ENCODE peak calls at places on chromosomes 6 and 20, in five cellular contexts. N is lung, F is aorta, Z is tibial artery, H is left ventricle myocardium inferior. O is an unnamed sample.

GRCh38 chr6:41636803-41637178 is 1.5 kb upstream of the MDFI start:
- DNase-seq in N (no peak), F (peak; percentile 83), H (no peak), Z (no peak), O (no peak)

GRCh38 chr6:34284563-34285545 is 36.0 kb upstream of the SMIM29 start:
- DNase-seq in N (peak; percentile 48), Z (peak; percentile 77), H (peak; percentile 70), F (no peak), O (no peak)

GRCh38 chr20:21262812-21263211 is 40.3 kb upstream of the XRN2 start:
- DNase-seq in Z (no peak), F (no peak), H (no peak), N (no peak), O (no peak)

GRCh38 chr6:113392551-113393055 is 464.5 kb upstream of the MARCKS start:
- DNase-seq in H (no peak), N (no peak), F (no peak), Z (no peak), O (no peak)

GRCh38 chr6:29946380-29946779 is 4.0 kb downstream of the HLA-A start:
- DNase-seq in N (no peak), H (no peak), F (no peak), Z (no peak), O (no peak)

GRCh38 chr6:153727910-153728309 is 311.1 kb upstream of the OPRM1 start:
- DNase-seq in N (no peak), F (no peak), H (no peak), Z (no peak), O (no peak)

GRCh38 chr20:55579802-55580201 is 425.5 kb downstream of the CBLN4 start:
- DNase-seq in H (no peak), F (no peak), N (no peak), Z (no peak), O (no peak)

GRCh38 chr6:138817799-138818198 is 21.9 kb downstream of the ECT2L start:
- DNase-seq in N (peak; percentile 92), Z (no peak), F (no peak), H (no peak), O (no peak)

GRCh38 chr6:121436966-121437756 is 1.7 kb downstream of the GJA1 start:
- DNase-seq in Z (peak; percentile 74), H (peak; percentile 46), N (peak; percentile 44), F (peak; percentile 85), O (peak; percentile 61)

GRCh38 chr20:17641520-17641964 is 40.5 kb downstream of the RRBP1 start:
- DNase-seq in F (no peak), H (peak; percentile 16), Z (no peak), N (no peak), O (no peak)

GRCh38 chr20:44006126-44006525 is 91.5 kb downstream of the TOX2 start:
- DNase-seq in Z (no peak), N (no peak), F (no peak), H (no peak), O (no peak)

GRCh38 chr20:13029687-13030510 is 21.1 kb downstream of the SPTLC3 start:
- DNase-seq in N (peak; percentile 41), F (peak; percentile 59), H (no peak), Z (no peak), O (peak; percentile 92)

GRCh38 chr6:132011582-132011981 is 60.4 kb upstream of the CCN2 start:
- DNase-seq in N (no peak), H (no peak), Z (no peak), F (no peak), O (no peak)

GRCh38 chr6:28643017-28643740 is 117.5 kb downstream of the GPX5 start:
- DNase-seq in N (no peak), Z (no peak), H (no peak), F (no peak), O (peak; percentile 72)

GRCh38 chr6:13561624-13562267 is 12.7 kb upstream of the SIRT5 start:
- DNase-seq in Z (no peak), N (no peak), H (no peak), F (no peak), O (no peak)

GRCh38 chr6:18328549-18328922 is 58.6 kb upstream of the RNF144B start:
- DNase-seq in H (no peak), F (no peak), Z (no peak), N (no peak), O (no peak)

GRCh38 chr20:59253779-59254319 is 46.6 kb upstream of the EDN3 start:
- DNase-seq in N (no peak), H (no peak), F (no peak), Z (no peak), O (no peak)

GRCh38 chr6:17042422-17043147 is 59.3 kb upstream of the STMND1 start:
- DNase-seq in N (no peak), H (no peak), Z (no peak), F (no peak), O (peak; percentile 84)

GRCh38 chr6:75438186-75438880 is 55.3 kb downstream of the FILIP1 start:
- DNase-seq in H (no peak), F (no peak), N (no peak), Z (no peak), O (no peak)

GRCh38 chr20:1809611-1810510 is 85.3 kb upstream of the SIRPA start:
- DNase-seq in H (no peak), Z (peak; percentile 45), F (no peak), N (no peak), O (peak; percentile 67)

GRCh38 chr20:13256606-13257005 is 35.5 kb downstream of the ISM1 start:
- DNase-seq in Z (no peak), N (no peak), H (no peak), F (no peak), O (no peak)

GRCh38 chr6:151059612-151060095 is 180.1 kb upstream of the AKAP12 start:
- DNase-seq in F (no peak), Z (peak; percentile 35), N (no peak), H (no peak), O (no peak)

GRCh38 chr20:62487564-62488086 is 11.8 kb upstream of the GATA5 start:
- DNase-seq in Z (no peak), H (no peak), F (no peak), N (no peak), O (no peak)

GRCh38 chr20:62486431-62486954 is 10.7 kb upstream of the GATA5 start:
- DNase-seq in F (no peak), N (no peak), H (no peak), Z (no peak), O (no peak)

GRCh38 chr20:62488470-62488869 is 12.7 kb upstream of the GATA5 start:
- DNase-seq in N (no peak), F (no peak), Z (no peak), H (no peak), O (no peak)

GRCh38 chr20:62485701-62486089 is 9.9 kb upstream of the GATA5 start:
- DNase-seq in Z (no peak), H (no peak), F (no peak), N (no peak), O (no peak)

DNA sequence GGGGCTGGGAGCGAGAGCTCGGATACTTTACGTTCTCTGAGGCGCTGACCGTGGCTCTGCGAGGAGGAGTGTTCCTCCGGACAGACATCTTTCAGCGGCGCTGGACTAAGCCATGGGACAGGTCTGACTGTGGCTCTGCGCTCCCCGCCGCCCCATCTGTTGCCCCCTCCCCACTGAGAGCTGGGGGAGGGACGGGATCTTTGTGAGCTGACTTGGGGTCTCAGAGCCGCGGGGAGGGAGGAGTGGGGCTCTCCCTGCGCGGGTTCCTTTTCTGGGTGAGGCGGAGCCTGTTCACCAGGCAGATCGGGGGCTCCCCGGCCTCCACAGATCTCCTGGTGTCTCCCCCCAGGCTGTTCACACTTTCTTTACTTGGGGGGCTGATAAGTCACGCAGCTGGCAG is 11.3 kb upstream of the GATA5 start:
- DNase-seq in F (no peak), H (no peak), N (no peak), Z (no peak), O (no peak)
- H3K27me3 ChIP-seq in F (no peaks in the 10 kb centered on the region), H (peaks cover 79% of the 10 kb centered on the region), N (no peaks in the 10 kb centered on the region), Z (peaks cover 96% of the 10 kb centered on the region), O (peaks cover 68% of the 10 kb centered on the region)

GRCh38 chr6:157196391-157196790 is 126.9 kb downstream of the TMEM242 start:
- DNase-seq in Z (no peak), F (no peak), H (no peak), N (no peak), O (no peak)

GRCh38 chr6:157200117-157200516 is 123.2 kb downstream of the TMEM242 start:
- DNase-seq in Z (no peak), N (no peak), F (no peak), H (no peak), O (no peak)

GRCh38 chr6:157200611-157201010 is 122.7 kb downstream of the TMEM242 start:
- DNase-seq in H (no peak), N (no peak), Z (no peak), F (no peak), O (no peak)

GRCh38 chr6:157201083-157201482 is 122.2 kb downstream of the TMEM242 start:
- DNase-seq in N (no peak), F (no peak), Z (no peak), H (no peak), O (no peak)

DNA sequence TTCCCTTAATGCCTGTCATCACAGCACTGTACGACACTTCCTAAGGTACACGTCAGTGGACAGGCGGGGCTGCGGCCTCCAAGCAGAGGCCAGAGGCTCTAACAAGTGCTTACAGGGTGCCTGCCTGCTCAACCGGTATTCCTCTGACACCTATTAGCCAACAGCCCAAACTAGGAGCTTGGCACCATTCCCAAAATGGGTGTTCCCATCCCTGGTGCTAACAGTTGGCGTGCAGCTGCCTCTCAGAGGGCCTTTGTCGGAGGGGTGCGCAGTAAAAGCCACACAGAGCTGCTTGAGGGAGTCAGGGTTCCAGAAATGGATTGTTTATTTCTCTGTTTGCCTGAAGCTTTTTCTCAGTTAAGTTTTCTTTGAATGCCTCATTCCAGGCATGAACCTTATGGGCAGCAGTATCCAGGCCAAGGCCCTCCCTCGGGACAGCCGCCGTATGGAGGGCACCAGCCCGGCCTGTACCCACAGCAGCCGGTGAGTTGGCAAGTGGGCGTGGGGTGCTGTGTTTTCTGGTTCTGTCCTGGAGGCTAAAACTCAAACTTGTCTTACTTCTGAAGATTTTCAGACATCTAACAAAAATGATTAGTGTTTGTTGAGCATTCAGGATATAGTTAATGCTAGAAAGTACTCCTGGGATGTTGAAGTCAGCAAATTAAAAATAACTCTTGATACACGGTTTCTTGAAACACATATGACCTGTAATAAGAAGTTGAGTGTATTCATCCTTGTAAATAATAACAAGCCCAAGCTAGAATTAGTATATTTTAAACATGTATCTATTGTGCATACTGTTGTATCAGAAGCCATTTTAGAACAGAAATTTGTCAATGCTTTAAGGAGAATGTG is 124.7 kb downstream of the TMEM242 start:
- DNase-seq in N (peak; percentile 91), H (peak; percentile 53), F (peak; percentile 86), Z (peak; percentile 91), O (no peak)
- H3K4me3 ChIP-seq in N (no peak overlapping the region), H (peak overlapping the region; percentile 32), F (peak overlapping the region; percentile 1), Z (peak overlapping the region; percentile 41), O (no peak overlapping the region)

DNA sequence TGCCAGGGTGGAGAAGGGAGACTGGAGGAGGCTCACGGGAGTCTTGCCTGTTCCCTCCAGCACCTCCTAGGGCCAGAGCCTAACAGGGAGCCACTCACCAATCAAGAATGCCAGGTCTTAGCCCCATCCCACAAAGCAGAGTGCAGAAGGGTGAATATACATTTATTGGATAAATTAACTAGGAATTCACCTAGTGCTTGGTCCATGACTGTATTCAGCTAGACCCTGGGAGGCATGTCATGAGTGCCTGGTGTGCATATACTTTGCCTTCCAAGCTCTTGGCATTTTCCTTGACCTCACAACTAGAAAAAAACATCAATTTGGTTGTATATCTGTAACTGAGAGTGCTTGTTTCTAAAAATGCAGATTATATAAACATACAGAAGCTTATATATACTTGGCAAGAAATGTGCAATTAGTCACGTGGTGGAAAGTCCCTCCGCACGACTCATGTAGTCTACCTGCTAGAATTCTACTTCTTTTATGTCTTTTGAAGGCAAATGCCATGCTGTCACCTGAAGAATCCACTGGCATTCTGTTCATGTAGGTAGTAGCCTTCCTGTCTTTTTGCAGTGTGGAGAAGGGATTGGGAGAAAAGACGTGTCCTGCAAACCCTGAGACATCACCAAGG is 991.0 kb downstream of the KIF16B start:
- DNase-seq in Z (no peak), F (no peak), H (no peak), N (no peak), O (no peak)
- H3K9me3 ChIP-seq in Z (no peaks in the 10 kb centered on the region), F (no peaks in the 10 kb centered on the region), H (no peaks in the 10 kb centered on the region), N (peaks cover 2% of the 10 kb centered on the region), O (no peaks in the 10 kb centered on the region)

GRCh38 chr6:89378628-89379027 is 26.1 kb upstream of the UBE2J1 start:
- DNase-seq in F (no peak), H (no peak), Z (no peak), N (no peak), O (no peak)
- H3K27me3 ChIP-seq in F (no peaks in the 10 kb centered on the region), H (no peaks in the 10 kb centered on the region), Z (no peaks in the 10 kb centered on the region), N (no peaks in the 10 kb centered on the region), O (peaks cover 18% of the 10 kb centered on the region)

O was measured in SJSA1.